ENCODE peak calls at places on chromosomes 2 and 18, in four cellular contexts. L, V, C and K are unnamed samples.

GRCh38 chr18:50080932-50081560 is 113.9 kb downstream of the MYO5B start:
- DNase-seq in C (no peak), L (no peak), V (peak; percentile 70), K (peak; percentile 78)

GRCh38 chr2:229713371-229714079 is 830 bp downstream of the DNER start:
- DNase-seq in V (no peak), L (no peak), C (no peak), K (no peak)

GRCh38 chr2:164706522-164706921 is 85.2 kb upstream of the GRB14 start:
- DNase-seq in C (no peak), V (no peak), L (no peak), K (no peak)

GRCh38 chr2:189519631-189520387 is 60.8 kb downstream of the SLC40A1 start:
- DNase-seq in V (no peak), C (no peak), L (no peak), K (no peak)

GRCh38 chr2:27494944-27495554 is at the start of gene FNDC4:
- DNase-seq in C (no peak), L (peak; percentile 53), V (no peak), K (no peak)

GRCh38 chr2:36584148-36584794 is 13.7 kb downstream of the FEZ2 start:
- DNase-seq in C (no peak), V (no peak), L (no peak), K (no peak)

GRCh38 chr2:70684846-70685622 is 83.0 kb downstream of the ADD2 start:
- DNase-seq in C (no peak), V (no peak), L (peak; percentile 48), K (no peak)

GRCh38 chr2:9565436-9566153 is 10.0 kb upstream of the ADAM17 start:
- DNase-seq in C (peak; percentile 92), V (no peak), L (no peak), K (peak; percentile 80)

GRCh38 chr2:186544255-186544675 is 45.6 kb upstream of the ITGAV start:
- DNase-seq in C (peak; percentile 50), V (peak; percentile 93), L (no peak), K (peak; percentile 10)

GRCh38 chr18:58176915-58177717 is 133.1 kb downstream of the NEDD4L start:
- DNase-seq in L (no peak), C (no peak), V (no peak), K (no peak)

GRCh38 chr2:45649855-45650806 is 1.3 kb upstream of the PRKCE start:
- DNase-seq in C (no peak), V (peak; percentile 64), L (peak; percentile 46), K (no peak)

GRCh38 chr18:12531747-12532146 is 124.0 kb downstream of the PRELID3A start:
- DNase-seq in L (no peak), C (no peak), V (no peak), K (no peak)

GRCh38 chr2:134398300-134398699 is 144.4 kb downstream of the MGAT5 start:
- DNase-seq in C (no peak), L (no peak), V (no peak), K (no peak)

GRCh38 chr2:36366491-36367120 is 11.0 kb downstream of the CRIM1 start:
- DNase-seq in V (no peak), L (no peak), C (no peak), K (no peak)

GRCh38 chr18:56937874-56938273 is 209.0 kb upstream of the BOD1L2 start:
- DNase-seq in C (no peak), L (no peak), V (no peak), K (no peak)

GRCh38 chr2:234492687-234493086 is 4.2 kb downstream of the ARL4C start:
- DNase-seq in V (no peak), C (no peak), L (no peak), K (no peak)

GRCh38 chr2:230691005-230691647 is 21.5 kb upstream of the CAB39 start:
- DNase-seq in V (peak; percentile 65), L (no peak), C (no peak), K (peak; percentile 71)

GRCh38 chr2:120612931-120613330 is 122.7 kb upstream of the GLI2 start:
- DNase-seq in C (no peak), L (no peak), V (no peak), K (no peak)

GRCh38 chr2:27795868-27796277 is 24.4 kb downstream of the MRPL33 start:
- DNase-seq in C (no peak), V (no peak), L (no peak), K (no peak)

GRCh38 chr2:128736689-128737545 is 418.2 kb upstream of the HS6ST1 start:
- DNase-seq in C (peak; percentile 12), L (peak; percentile 81), V (peak; percentile 41), K (peak; percentile 54)

GRCh38 chr18:80115035-80115434 is 6.0 kb downstream of the ADNP2 start:
- DNase-seq in C (no peak), V (no peak), L (no peak), K (no peak)

GRCh38 chr2:239514753-239515152 is 113.9 kb upstream of the HDAC4 start:
- DNase-seq in L (no peak), C (no peak), V (no peak), K (no peak)
- TF ChIP-seq TCF7L2 in L (no peak), C (no peak), V (no peak), K (no peak)

GRCh38 chr2:73114273-73114867 is 1.6 kb upstream of the RAB11FIP5 start:
- DNase-seq in L (no peak), C (no peak), V (no peak), K (no peak)
- TF ChIP-seq TCF7L2 in L (no peak), C (no peak), V (no peak), K (no peak)

GRCh38 chr2:76672798-76673197 is 849.4 kb downstream of the LRRTM4 start:
- DNase-seq in C (no peak), V (no peak), L (no peak), K (no peak)

GRCh38 chr2:76667764-76668163 is 854.4 kb downstream of the LRRTM4 start:
- DNase-seq in C (no peak), L (no peak), V (no peak), K (no peak)
- TF ChIP-seq TCF7L2 in C (no peak), L (no peak), V (no peak), K (no peak)

DNA sequence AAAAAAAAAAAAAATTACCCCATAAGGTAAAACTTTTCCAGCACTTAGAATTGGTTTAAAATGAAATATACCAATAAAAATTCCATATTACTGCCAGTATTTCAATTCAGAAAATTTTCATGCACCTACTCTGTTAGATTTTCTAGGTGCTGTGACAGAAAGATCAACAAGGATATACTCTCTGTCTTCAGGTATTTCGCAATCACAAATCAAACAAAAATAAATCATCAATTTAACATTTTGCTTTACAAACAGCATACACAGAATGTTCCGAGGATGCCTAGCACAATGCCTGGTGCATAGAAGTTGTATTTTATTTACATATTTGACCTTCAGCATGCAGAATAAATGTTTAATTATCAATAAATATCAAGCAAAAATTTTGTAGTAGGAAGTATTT is 66.5 kb downstream of the RBBP8 start:
- DNase-seq in C (no peak), L (no peak), V (no peak), K (no peak)
- TF ChIP-seq TCF7L2 in C (no peak), L (no peak), V (no peak), K (no peak)

GRCh38 chr18:51255694-51256093 is 58.2 kb upstream of the MEX3C start:
- DNase-seq in V (no peak), L (no peak), C (no peak), K (no peak)
- TF ChIP-seq TCF7L2 in V (no peak), L (no peak), C (no peak), K (no peak)